ENCODE peak calls at places on chromosomes 13 and 19, in seven cellular contexts. One of them, this sample, is unnamed.

GRCh38 chr13:61563645-61564044 is 148.0 kb upstream of the PCDH20 start:
- DNase-seq in cardiac muscle cell: no peak
- DNase-seq in transverse colon: no peak
- DNase-seq in CD8-positive, alpha-beta T cell: no peak
- DNase-seq in left ventricle myocardium inferior: no peak
- DNase-seq in A673: no peak
- DNase-seq in neural progenitor cell: no peak
- DNase-seq in this sample: no peak

GRCh38 chr19:44313231-44313630 is 8.4 kb upstream of the ZNF235 start:
- DNase-seq in cardiac muscle cell: no peak
- DNase-seq in A673: no peak
- DNase-seq in neural progenitor cell: no peak
- DNase-seq in CD8-positive, alpha-beta T cell: no peak
- DNase-seq in left ventricle myocardium inferior: no peak
- DNase-seq in transverse colon: no peak
- DNase-seq in this sample: no peak

GRCh38 chr19:15116856-15117255 is 9.7 kb downstream of the SYDE1 start:
- DNase-seq in CD8-positive, alpha-beta T cell: no peak
- DNase-seq in cardiac muscle cell: no peak
- DNase-seq in neural progenitor cell: no peak
- DNase-seq in A673: no peak
- DNase-seq in left ventricle myocardium inferior: no peak
- DNase-seq in transverse colon: no peak
- DNase-seq in this sample: no peak

GRCh38 chr19:2603320-2603719 is 99.2 kb downstream of the GNG7 start:
- DNase-seq in A673: no peak
- DNase-seq in neural progenitor cell: peak; percentile 58
- DNase-seq in CD8-positive, alpha-beta T cell: no peak
- DNase-seq in transverse colon: no peak
- DNase-seq in cardiac muscle cell: peak; percentile 68
- DNase-seq in left ventricle myocardium inferior: peak; percentile 61
- DNase-seq in this sample: no peak

GRCh38 chr19:6667114-6667627 is 2.8 kb downstream of the TNFSF14 start:
- DNase-seq in left ventricle myocardium inferior: no peak
- DNase-seq in transverse colon: no peak
- DNase-seq in A673: no peak
- DNase-seq in neural progenitor cell: no peak
- DNase-seq in CD8-positive, alpha-beta T cell: peak; percentile 27
- DNase-seq in cardiac muscle cell: no peak
- DNase-seq in this sample: no peak

GRCh38 chr19:33727331-33728028 is 69.2 kb upstream of the KCTD15 start:
- DNase-seq in neural progenitor cell: no peak
- DNase-seq in transverse colon: no peak
- DNase-seq in CD8-positive, alpha-beta T cell: no peak
- DNase-seq in cardiac muscle cell: no peak
- DNase-seq in A673: no peak
- DNase-seq in left ventricle myocardium inferior: no peak
- DNase-seq in this sample: no peak

GRCh38 chr13:113901231-113901630 is 37.4 kb upstream of the GAS6 start:
- DNase-seq in neural progenitor cell: no peak
- DNase-seq in transverse colon: no peak
- DNase-seq in cardiac muscle cell: peak; percentile 32
- DNase-seq in CD8-positive, alpha-beta T cell: no peak
- DNase-seq in left ventricle myocardium inferior: no peak
- DNase-seq in A673: no peak
- DNase-seq in this sample: no peak

GRCh38 chr19:7657047-7657779 is 11.6 kb upstream of the RETN start:
- DNase-seq in cardiac muscle cell: peak; percentile 54
- DNase-seq in CD8-positive, alpha-beta T cell: no peak
- DNase-seq in A673: no peak
- DNase-seq in neural progenitor cell: peak; percentile 26
- DNase-seq in transverse colon: no peak
- DNase-seq in left ventricle myocardium inferior: no peak
- DNase-seq in this sample: no peak

GRCh38 chr19:33947565-33947964 is 150.9 kb downstream of the KCTD15 start:
- DNase-seq in left ventricle myocardium inferior: no peak
- DNase-seq in CD8-positive, alpha-beta T cell: no peak
- DNase-seq in cardiac muscle cell: no peak
- DNase-seq in neural progenitor cell: peak; percentile 11
- DNase-seq in A673: no peak
- DNase-seq in transverse colon: no peak
- DNase-seq in this sample: no peak

GRCh38 chr19:35740108-35740422 is 2.2 kb downstream of the IGFLR1 start:
- DNase-seq in CD8-positive, alpha-beta T cell: no peak
- DNase-seq in left ventricle myocardium inferior: no peak
- DNase-seq in A673: no peak
- DNase-seq in transverse colon: no peak
- DNase-seq in neural progenitor cell: peak; percentile 25
- DNase-seq in cardiac muscle cell: no peak
- DNase-seq in this sample: no peak

GRCh38 chr13:111893607-111894443 is 173.1 kb upstream of the SOX1 start:
- DNase-seq in CD8-positive, alpha-beta T cell: no peak
- DNase-seq in neural progenitor cell: peak; percentile 73
- DNase-seq in cardiac muscle cell: no peak
- DNase-seq in transverse colon: no peak
- DNase-seq in A673: peak; percentile 61
- DNase-seq in left ventricle myocardium inferior: no peak
- DNase-seq in this sample: no peak
- H3K4me3 ChIP-seq in CD8-positive, alpha-beta T cell: no peak overlapping the region
- H3K4me3 ChIP-seq in neural progenitor cell: peak overlapping the region; percentile 49
- H3K4me3 ChIP-seq in cardiac muscle cell: peak overlapping the region; percentile 31
- H3K4me3 ChIP-seq in transverse colon: no peak overlapping the region
- H3K4me3 ChIP-seq in A673: peak overlapping the region; percentile 32
- H3K4me3 ChIP-seq in left ventricle myocardium inferior: peak overlapping the region; percentile 58
- H3K4me3 ChIP-seq in this sample: no peak overlapping the region

DNA sequence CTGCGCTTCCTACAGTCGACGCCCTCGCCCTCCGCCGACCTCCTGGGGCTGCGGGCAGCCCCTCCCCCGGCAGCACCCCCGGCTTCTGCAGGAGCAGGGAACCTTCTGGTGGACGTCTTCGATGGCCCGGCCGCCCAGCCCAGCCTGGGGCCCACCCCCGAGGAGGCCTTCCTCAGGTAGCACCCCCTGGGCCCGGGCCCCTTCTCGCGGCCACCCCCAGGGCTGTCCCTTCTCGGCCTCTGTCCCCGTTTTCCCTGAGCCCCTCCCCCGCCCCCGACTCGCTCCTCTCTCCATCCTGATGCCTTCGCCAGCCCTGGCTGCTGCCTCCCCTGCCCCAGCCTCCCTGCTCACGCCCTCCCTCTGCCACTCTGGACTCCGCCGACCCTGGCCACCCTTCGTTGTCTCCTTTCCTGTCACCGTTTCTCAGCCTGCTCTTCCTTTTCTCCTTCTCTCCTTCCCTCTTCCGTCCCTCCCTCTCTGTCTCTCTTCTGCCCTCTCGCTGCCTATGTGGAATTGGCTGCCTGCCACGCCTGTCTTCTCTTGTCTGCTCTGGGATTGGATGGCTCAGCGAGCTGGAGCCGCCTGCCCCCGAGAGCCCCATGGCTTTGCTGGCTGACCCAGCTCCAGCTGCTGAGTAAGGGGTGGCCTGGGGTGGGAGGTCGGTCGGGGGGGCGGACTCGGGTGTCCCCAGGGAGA is 11.0 kb downstream of the FUZ start:
- DNase-seq in A673: peak; percentile 92
- DNase-seq in neural progenitor cell: peak; percentile 84
- DNase-seq in CD8-positive, alpha-beta T cell: no peak
- DNase-seq in transverse colon: peak; percentile 76
- DNase-seq in left ventricle myocardium inferior: peak; percentile 94
- DNase-seq in cardiac muscle cell: peak; percentile 93
- DNase-seq in this sample: peak; percentile 38
- TF ChIP-seq CTCF in A673: peak; percentile 42
- TF ChIP-seq CTCF in neural progenitor cell: peak; percentile 11
- TF ChIP-seq CTCF in CD8-positive, alpha-beta T cell: no peak
- TF ChIP-seq CTCF in transverse colon: no peak
- TF ChIP-seq CTCF in left ventricle myocardium inferior: peak; percentile 57
- TF ChIP-seq CTCF in cardiac muscle cell: peak; percentile 37
- TF ChIP-seq CTCF in this sample: no peak

GRCh38 chr19:46426035-46426505 is 2.7 kb downstream of the PNMA8C start:
- DNase-seq in CD8-positive, alpha-beta T cell: no peak
- DNase-seq in A673: peak; percentile 58
- DNase-seq in left ventricle myocardium inferior: no peak
- DNase-seq in transverse colon: no peak
- DNase-seq in neural progenitor cell: peak; percentile 33
- DNase-seq in cardiac muscle cell: peak; percentile 65
- DNase-seq in this sample: no peak

GRCh38 chr19:46429999-46430398 is 1.3 kb upstream of the PNMA8C start:
- DNase-seq in CD8-positive, alpha-beta T cell: no peak
- DNase-seq in left ventricle myocardium inferior: no peak
- DNase-seq in neural progenitor cell: no peak
- DNase-seq in transverse colon: no peak
- DNase-seq in A673: peak; percentile 72
- DNase-seq in cardiac muscle cell: no peak
- DNase-seq in this sample: no peak

GRCh38 chr19:46428278-46429141 is at the start of gene PNMA8C:
- DNase-seq in cardiac muscle cell: peak; percentile 67
- DNase-seq in neural progenitor cell: peak; percentile 97
- DNase-seq in transverse colon: peak; percentile 50
- DNase-seq in CD8-positive, alpha-beta T cell: peak; percentile 56
- DNase-seq in left ventricle myocardium inferior: peak; percentile 75
- DNase-seq in A673: no peak
- DNase-seq in this sample: no peak

GRCh38 chr19:46427518-46427917 is 1.2 kb downstream of the PNMA8C start:
- DNase-seq in left ventricle myocardium inferior: no peak
- DNase-seq in neural progenitor cell: no peak
- DNase-seq in CD8-positive, alpha-beta T cell: no peak
- DNase-seq in A673: no peak
- DNase-seq in cardiac muscle cell: no peak
- DNase-seq in transverse colon: no peak
- DNase-seq in this sample: no peak

GRCh38 chr19:46426506-46427162 is 2.1 kb downstream of the PNMA8C start:
- DNase-seq in A673: peak; percentile 90
- DNase-seq in cardiac muscle cell: peak; percentile 89
- DNase-seq in left ventricle myocardium inferior: peak; percentile 82
- DNase-seq in transverse colon: peak; percentile 46
- DNase-seq in CD8-positive, alpha-beta T cell: peak; percentile 41
- DNase-seq in neural progenitor cell: peak; percentile 97
- DNase-seq in this sample: peak; percentile 76
- H3K4me1 ChIP-seq in A673: peaks cover 7% of the 10 kb centered on the region
- H3K4me1 ChIP-seq in cardiac muscle cell: peaks cover 6% of the 10 kb centered on the region
- H3K4me1 ChIP-seq in left ventricle myocardium inferior: peaks cover 31% of the 10 kb centered on the region
- H3K4me1 ChIP-seq in transverse colon: peaks cover 22% of the 10 kb centered on the region
- H3K4me1 ChIP-seq in CD8-positive, alpha-beta T cell: peaks cover 9% of the 10 kb centered on the region
- H3K4me1 ChIP-seq in neural progenitor cell: peaks cover 7% of the 10 kb centered on the region
- H3K4me1 ChIP-seq in this sample: no peaks in the 10 kb centered on the region

DNA sequence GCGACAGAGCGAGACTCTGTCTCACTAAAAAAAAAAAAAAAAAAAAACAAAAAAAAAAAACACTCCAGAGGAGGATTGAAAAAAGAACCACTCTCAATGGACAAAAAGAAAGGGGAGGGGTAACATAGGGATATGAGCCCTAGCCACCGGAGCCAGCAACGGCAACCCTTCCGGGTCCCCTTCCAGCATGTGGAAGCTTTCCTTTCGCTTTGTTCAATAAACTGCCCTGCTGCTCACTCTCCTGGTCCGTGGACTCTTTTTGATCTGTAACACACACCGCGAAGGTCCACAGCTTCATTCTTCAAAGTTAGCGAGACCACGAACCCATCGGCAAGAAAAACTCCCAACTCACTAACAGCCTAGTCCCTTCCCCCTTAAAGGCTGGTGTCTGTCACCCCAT is 1.0 kb upstream of the REX1BD start:
- DNase-seq in transverse colon: no peak
- DNase-seq in neural progenitor cell: no peak
- DNase-seq in left ventricle myocardium inferior: no peak
- DNase-seq in cardiac muscle cell: no peak
- DNase-seq in A673: no peak
- DNase-seq in CD8-positive, alpha-beta T cell: no peak
- DNase-seq in this sample: no peak
- H3K4me3 ChIP-seq in transverse colon: no peak overlapping the region
- H3K4me3 ChIP-seq in neural progenitor cell: no peak overlapping the region
- H3K4me3 ChIP-seq in left ventricle myocardium inferior: no peak overlapping the region
- H3K4me3 ChIP-seq in cardiac muscle cell: no peak overlapping the region
- H3K4me3 ChIP-seq in A673: no peak overlapping the region
- H3K4me3 ChIP-seq in CD8-positive, alpha-beta T cell: no peak overlapping the region
- H3K4me3 ChIP-seq in this sample: peak overlapping the region; percentile 89

GRCh38 chr13:72638059-72638815 is 89.2 kb downstream of the MZT1 start:
- DNase-seq in neural progenitor cell: no peak
- DNase-seq in transverse colon: no peak
- DNase-seq in left ventricle myocardium inferior: no peak
- DNase-seq in CD8-positive, alpha-beta T cell: no peak
- DNase-seq in A673: no peak
- DNase-seq in cardiac muscle cell: no peak
- DNase-seq in this sample: no peak

GRCh38 chr13:72639377-72639776 is 88.1 kb downstream of the MZT1 start:
- DNase-seq in A673: no peak
- DNase-seq in transverse colon: no peak
- DNase-seq in neural progenitor cell: no peak
- DNase-seq in left ventricle myocardium inferior: no peak
- DNase-seq in cardiac muscle cell: no peak
- DNase-seq in CD8-positive, alpha-beta T cell: no peak
- DNase-seq in this sample: no peak

GRCh38 chr13:72648513-72649065 is 78.8 kb downstream of the MZT1 start:
- DNase-seq in A673: peak; percentile 32
- DNase-seq in cardiac muscle cell: peak; percentile 1
- DNase-seq in CD8-positive, alpha-beta T cell: no peak
- DNase-seq in neural progenitor cell: peak; percentile 46
- DNase-seq in transverse colon: no peak
- DNase-seq in left ventricle myocardium inferior: no peak
- DNase-seq in this sample: no peak

GRCh38 chr13:72645521-72645920 is 81.9 kb downstream of the MZT1 start:
- DNase-seq in left ventricle myocardium inferior: no peak
- DNase-seq in A673: no peak
- DNase-seq in CD8-positive, alpha-beta T cell: no peak
- DNase-seq in cardiac muscle cell: no peak
- DNase-seq in neural progenitor cell: no peak
- DNase-seq in transverse colon: no peak
- DNase-seq in this sample: no peak

DNA sequence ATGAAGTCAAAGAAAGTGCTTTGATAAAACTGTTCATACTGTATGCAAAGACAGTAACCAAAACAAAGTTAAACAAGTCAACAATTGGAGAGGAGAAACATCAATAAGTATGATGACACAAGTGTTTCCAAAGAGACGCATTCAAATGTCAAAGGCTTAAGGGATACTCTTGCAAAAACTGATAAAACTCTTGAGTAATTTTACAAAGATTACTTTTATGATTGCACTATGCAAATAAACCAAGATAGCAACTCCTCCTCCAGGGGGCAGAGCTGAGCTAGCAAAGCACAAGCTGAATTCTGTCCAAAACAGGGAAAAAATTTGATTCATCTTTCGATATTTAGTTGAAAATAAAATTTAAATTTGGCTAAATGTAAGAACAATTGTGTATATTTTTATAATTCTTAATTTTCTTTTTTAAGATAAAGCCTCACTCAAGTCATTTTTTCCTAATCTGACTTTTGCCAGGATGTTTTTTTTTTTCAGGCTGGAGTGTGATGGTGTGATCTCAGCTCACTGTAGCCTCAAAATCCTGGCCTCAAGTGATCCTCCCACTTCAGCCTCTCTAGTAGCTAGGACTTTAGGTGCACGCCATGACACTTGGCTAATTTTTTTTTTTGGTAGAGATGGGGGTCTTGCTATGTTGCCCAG is 84.0 kb downstream of the MZT1 start:
- DNase-seq in transverse colon: peak; percentile 69
- DNase-seq in left ventricle myocardium inferior: peak; percentile 20
- DNase-seq in A673: peak; percentile 54
- DNase-seq in CD8-positive, alpha-beta T cell: peak; percentile 47
- DNase-seq in neural progenitor cell: peak; percentile 35
- DNase-seq in cardiac muscle cell: peak; percentile 66
- DNase-seq in this sample: peak; percentile 70
- TF ChIP-seq CTCF in transverse colon: peak; percentile 38
- TF ChIP-seq CTCF in left ventricle myocardium inferior: peak; percentile 62
- TF ChIP-seq CTCF in A673: peak; percentile 85
- TF ChIP-seq CTCF in CD8-positive, alpha-beta T cell: peak; percentile 64
- TF ChIP-seq CTCF in neural progenitor cell: peak; percentile 69
- TF ChIP-seq CTCF in cardiac muscle cell: peak; percentile 85
- TF ChIP-seq CTCF in this sample: peak; percentile 69

This sample was measured in Caco-2.